ENCODE peak calls at places on chromosomes 4 and X, in eight cellular contexts. One of them, this sample, is unnamed.

GRCh38 chr4:126851391-126851790 is 781.4 kb upstream of the INTU start:
- DNase-seq in suprapubic skin: no peak
- DNase-seq in nephron progenitor cell: no peak
- DNase-seq in KBM-7: no peak
- DNase-seq in stimulated activated CD4-positive, alpha-beta T cell treated with anti-CD3 and anti-CD28 coated beads, Interleukin-4, amount 100 ng/mL, for 24 hours: no peak
- DNase-seq in sciatic nerve: no peak
- DNase-seq in lower lobe of right lung: no peak
- DNase-seq in MM.1S: no peak
- DNase-seq in this sample: no peak

GRCh38 chrX:32530802-32531403 is 680.4 kb downstream of the DMD start:
- DNase-seq in lower lobe of right lung: no peak
- DNase-seq in nephron progenitor cell: peak; percentile 18
- DNase-seq in MM.1S: peak; percentile 54
- DNase-seq in KBM-7: peak; percentile 56
- DNase-seq in suprapubic skin: no peak
- DNase-seq in sciatic nerve: no peak
- DNase-seq in stimulated activated CD4-positive, alpha-beta T cell treated with anti-CD3 and anti-CD28 coated beads, Interleukin-4, amount 100 ng/mL, for 24 hours: peak; percentile 3
- DNase-seq in this sample: peak; percentile 64

GRCh38 chr4:14893713-14894112 is 108.6 kb upstream of the CPEB2 start:
- DNase-seq in suprapubic skin: no peak
- DNase-seq in lower lobe of right lung: no peak
- DNase-seq in stimulated activated CD4-positive, alpha-beta T cell treated with anti-CD3 and anti-CD28 coated beads, Interleukin-4, amount 100 ng/mL, for 24 hours: no peak
- DNase-seq in sciatic nerve: no peak
- DNase-seq in nephron progenitor cell: no peak
- DNase-seq in MM.1S: no peak
- DNase-seq in KBM-7: no peak
- DNase-seq in this sample: no peak

GRCh38 chr4:99723555-99724450 is 66.2 kb upstream of the C4orf54 start:
- DNase-seq in stimulated activated CD4-positive, alpha-beta T cell treated with anti-CD3 and anti-CD28 coated beads, Interleukin-4, amount 100 ng/mL, for 24 hours: no peak
- DNase-seq in sciatic nerve: no peak
- DNase-seq in KBM-7: no peak
- DNase-seq in MM.1S: no peak
- DNase-seq in nephron progenitor cell: no peak
- DNase-seq in suprapubic skin: no peak
- DNase-seq in lower lobe of right lung: peak; percentile 48
- DNase-seq in this sample: no peak

GRCh38 chr4:73780243-73780642 is 39.9 kb downstream of the CXCL8 start:
- DNase-seq in lower lobe of right lung: no peak
- DNase-seq in suprapubic skin: no peak
- DNase-seq in stimulated activated CD4-positive, alpha-beta T cell treated with anti-CD3 and anti-CD28 coated beads, Interleukin-4, amount 100 ng/mL, for 24 hours: no peak
- DNase-seq in nephron progenitor cell: no peak
- DNase-seq in MM.1S: no peak
- DNase-seq in KBM-7: no peak
- DNase-seq in sciatic nerve: no peak
- DNase-seq in this sample: no peak

GRCh38 chr4:108135549-108136209 is 33.1 kb downstream of the LEF1 start:
- DNase-seq in nephron progenitor cell: peak; percentile 61
- DNase-seq in sciatic nerve: no peak
- DNase-seq in lower lobe of right lung: no peak
- DNase-seq in MM.1S: no peak
- DNase-seq in stimulated activated CD4-positive, alpha-beta T cell treated with anti-CD3 and anti-CD28 coated beads, Interleukin-4, amount 100 ng/mL, for 24 hours: no peak
- DNase-seq in suprapubic skin: no peak
- DNase-seq in KBM-7: peak; percentile 34
- DNase-seq in this sample: no peak

GRCh38 chr4:180913750-180914149 is 1329.5 kb upstream of the TENM3 start:
- DNase-seq in nephron progenitor cell: no peak
- DNase-seq in KBM-7: no peak
- DNase-seq in lower lobe of right lung: no peak
- DNase-seq in stimulated activated CD4-positive, alpha-beta T cell treated with anti-CD3 and anti-CD28 coated beads, Interleukin-4, amount 100 ng/mL, for 24 hours: no peak
- DNase-seq in MM.1S: no peak
- DNase-seq in suprapubic skin: no peak
- DNase-seq in sciatic nerve: no peak
- DNase-seq in this sample: no peak

GRCh38 chrX:23764585-23764984 is 18.4 kb upstream of the SAT1 start:
- DNase-seq in suprapubic skin: no peak
- DNase-seq in nephron progenitor cell: no peak
- DNase-seq in stimulated activated CD4-positive, alpha-beta T cell treated with anti-CD3 and anti-CD28 coated beads, Interleukin-4, amount 100 ng/mL, for 24 hours: no peak
- DNase-seq in sciatic nerve: no peak
- DNase-seq in lower lobe of right lung: no peak
- DNase-seq in MM.1S: no peak
- DNase-seq in KBM-7: no peak
- DNase-seq in this sample: no peak

GRCh38 chrX:45622538-45622937 is 421.9 kb upstream of the DIPK2B start:
- DNase-seq in nephron progenitor cell: no peak
- DNase-seq in KBM-7: no peak
- DNase-seq in lower lobe of right lung: no peak
- DNase-seq in sciatic nerve: no peak
- DNase-seq in stimulated activated CD4-positive, alpha-beta T cell treated with anti-CD3 and anti-CD28 coated beads, Interleukin-4, amount 100 ng/mL, for 24 hours: no peak
- DNase-seq in MM.1S: no peak
- DNase-seq in suprapubic skin: no peak
- DNase-seq in this sample: no peak

GRCh38 chrX:56793533-56794320 is 64.7 kb downstream of the NBDY start:
- DNase-seq in stimulated activated CD4-positive, alpha-beta T cell treated with anti-CD3 and anti-CD28 coated beads, Interleukin-4, amount 100 ng/mL, for 24 hours: no peak
- DNase-seq in sciatic nerve: peak; percentile 53
- DNase-seq in suprapubic skin: peak; percentile 38
- DNase-seq in nephron progenitor cell: no peak
- DNase-seq in KBM-7: no peak
- DNase-seq in lower lobe of right lung: no peak
- DNase-seq in MM.1S: no peak
- DNase-seq in this sample: no peak

GRCh38 chr4:183527326-183527725 is 22.5 kb downstream of the ING2 start:
- DNase-seq in lower lobe of right lung: no peak
- DNase-seq in stimulated activated CD4-positive, alpha-beta T cell treated with anti-CD3 and anti-CD28 coated beads, Interleukin-4, amount 100 ng/mL, for 24 hours: no peak
- DNase-seq in nephron progenitor cell: no peak
- DNase-seq in MM.1S: no peak
- DNase-seq in KBM-7: no peak
- DNase-seq in sciatic nerve: no peak
- DNase-seq in suprapubic skin: no peak
- DNase-seq in this sample: no peak

GRCh38 chr4:109294006-109294405 is 8.5 kb downstream of the COL25A1 start:
- DNase-seq in lower lobe of right lung: no peak
- DNase-seq in sciatic nerve: no peak
- DNase-seq in nephron progenitor cell: peak; percentile 28
- DNase-seq in suprapubic skin: no peak
- DNase-seq in KBM-7: peak; percentile 86
- DNase-seq in stimulated activated CD4-positive, alpha-beta T cell treated with anti-CD3 and anti-CD28 coated beads, Interleukin-4, amount 100 ng/mL, for 24 hours: no peak
- DNase-seq in MM.1S: peak; percentile 66
- DNase-seq in this sample: peak; percentile 72

GRCh38 chr4:141853091-141853734 is 216.8 kb downstream of the IL15 start:
- DNase-seq in lower lobe of right lung: no peak
- DNase-seq in stimulated activated CD4-positive, alpha-beta T cell treated with anti-CD3 and anti-CD28 coated beads, Interleukin-4, amount 100 ng/mL, for 24 hours: no peak
- DNase-seq in MM.1S: no peak
- DNase-seq in KBM-7: no peak
- DNase-seq in sciatic nerve: no peak
- DNase-seq in suprapubic skin: no peak
- DNase-seq in nephron progenitor cell: no peak
- DNase-seq in this sample: no peak

GRCh38 chr4:147078875-147079658 is 133.4 kb upstream of the TTC29 start:
- DNase-seq in MM.1S: no peak
- DNase-seq in lower lobe of right lung: no peak
- DNase-seq in sciatic nerve: no peak
- DNase-seq in suprapubic skin: no peak
- DNase-seq in nephron progenitor cell: no peak
- DNase-seq in stimulated activated CD4-positive, alpha-beta T cell treated with anti-CD3 and anti-CD28 coated beads, Interleukin-4, amount 100 ng/mL, for 24 hours: no peak
- DNase-seq in KBM-7: no peak
- DNase-seq in this sample: no peak

GRCh38 chr4:152277333-152277732 is 258.6 kb downstream of the FBXW7 start:
- DNase-seq in suprapubic skin: no peak
- DNase-seq in KBM-7: no peak
- DNase-seq in MM.1S: no peak
- DNase-seq in sciatic nerve: no peak
- DNase-seq in stimulated activated CD4-positive, alpha-beta T cell treated with anti-CD3 and anti-CD28 coated beads, Interleukin-4, amount 100 ng/mL, for 24 hours: no peak
- DNase-seq in lower lobe of right lung: no peak
- DNase-seq in nephron progenitor cell: no peak
- DNase-seq in this sample: no peak

GRCh38 chrX:71103110-71103983 is 3.2 kb downstream of the CXorf65 start:
- DNase-seq in KBM-7: peak; percentile 88
- DNase-seq in stimulated activated CD4-positive, alpha-beta T cell treated with anti-CD3 and anti-CD28 coated beads, Interleukin-4, amount 100 ng/mL, for 24 hours: peak; percentile 50
- DNase-seq in sciatic nerve: peak; percentile 62
- DNase-seq in MM.1S: no peak
- DNase-seq in nephron progenitor cell: peak; percentile 48
- DNase-seq in lower lobe of right lung: peak; percentile 46
- DNase-seq in suprapubic skin: no peak
- DNase-seq in this sample: no peak

GRCh38 chr4:154617820-154618317 is 5.4 kb upstream of the FGG start:
- DNase-seq in KBM-7: no peak
- DNase-seq in lower lobe of right lung: no peak
- DNase-seq in sciatic nerve: no peak
- DNase-seq in nephron progenitor cell: no peak
- DNase-seq in MM.1S: no peak
- DNase-seq in suprapubic skin: no peak
- DNase-seq in stimulated activated CD4-positive, alpha-beta T cell treated with anti-CD3 and anti-CD28 coated beads, Interleukin-4, amount 100 ng/mL, for 24 hours: no peak
- DNase-seq in this sample: no peak

GRCh38 chrX:102043380-102043779 is 82.1 kb upstream of the TCEAL2 start:
- DNase-seq in nephron progenitor cell: no peak
- DNase-seq in MM.1S: no peak
- DNase-seq in sciatic nerve: no peak
- DNase-seq in stimulated activated CD4-positive, alpha-beta T cell treated with anti-CD3 and anti-CD28 coated beads, Interleukin-4, amount 100 ng/mL, for 24 hours: no peak
- DNase-seq in lower lobe of right lung: no peak
- DNase-seq in KBM-7: no peak
- DNase-seq in suprapubic skin: no peak
- DNase-seq in this sample: no peak

GRCh38 chr4:159508917-159509500 is 406.1 kb downstream of the RAPGEF2 start:
- DNase-seq in nephron progenitor cell: no peak
- DNase-seq in sciatic nerve: no peak
- DNase-seq in lower lobe of right lung: no peak
- DNase-seq in KBM-7: no peak
- DNase-seq in stimulated activated CD4-positive, alpha-beta T cell treated with anti-CD3 and anti-CD28 coated beads, Interleukin-4, amount 100 ng/mL, for 24 hours: no peak
- DNase-seq in suprapubic skin: no peak
- DNase-seq in MM.1S: no peak
- DNase-seq in this sample: no peak

GRCh38 chr4:106036848-106037247 is 141.6 kb downstream of the NPNT start:
- DNase-seq in nephron progenitor cell: no peak
- DNase-seq in MM.1S: no peak
- DNase-seq in sciatic nerve: no peak
- DNase-seq in KBM-7: no peak
- DNase-seq in stimulated activated CD4-positive, alpha-beta T cell treated with anti-CD3 and anti-CD28 coated beads, Interleukin-4, amount 100 ng/mL, for 24 hours: no peak
- DNase-seq in lower lobe of right lung: no peak
- DNase-seq in suprapubic skin: no peak
- DNase-seq in this sample: no peak

GRCh38 chr4:175953960-175954521 is 111.6 kb upstream of the WDR17 start:
- DNase-seq in sciatic nerve: no peak
- DNase-seq in stimulated activated CD4-positive, alpha-beta T cell treated with anti-CD3 and anti-CD28 coated beads, Interleukin-4, amount 100 ng/mL, for 24 hours: no peak
- DNase-seq in nephron progenitor cell: no peak
- DNase-seq in suprapubic skin: no peak
- DNase-seq in KBM-7: peak; percentile 24
- DNase-seq in lower lobe of right lung: no peak
- DNase-seq in MM.1S: peak; percentile 65
- DNase-seq in this sample: peak; percentile 77

GRCh38 chr4:12761694-12762093 is 722.4 kb downstream of the RAB28 start:
- DNase-seq in sciatic nerve: no peak
- DNase-seq in KBM-7: no peak
- DNase-seq in lower lobe of right lung: no peak
- DNase-seq in MM.1S: peak; percentile 70
- DNase-seq in suprapubic skin: no peak
- DNase-seq in nephron progenitor cell: no peak
- DNase-seq in stimulated activated CD4-positive, alpha-beta T cell treated with anti-CD3 and anti-CD28 coated beads, Interleukin-4, amount 100 ng/mL, for 24 hours: no peak
- DNase-seq in this sample: no peak

GRCh38 chrX:70262952-70263567 is 3.1 kb upstream of the P2RY4 start:
- DNase-seq in stimulated activated CD4-positive, alpha-beta T cell treated with anti-CD3 and anti-CD28 coated beads, Interleukin-4, amount 100 ng/mL, for 24 hours: peak; percentile 11
- DNase-seq in sciatic nerve: no peak
- DNase-seq in lower lobe of right lung: no peak
- DNase-seq in suprapubic skin: no peak
- DNase-seq in KBM-7: peak; percentile 68
- DNase-seq in MM.1S: peak; percentile 46
- DNase-seq in nephron progenitor cell: peak; percentile 56
- DNase-seq in this sample: peak; percentile 62

GRCh38 chrX:148871422-148872152 is 371.2 kb downstream of the AFF2 start:
- DNase-seq in suprapubic skin: no peak
- DNase-seq in stimulated activated CD4-positive, alpha-beta T cell treated with anti-CD3 and anti-CD28 coated beads, Interleukin-4, amount 100 ng/mL, for 24 hours: no peak
- DNase-seq in sciatic nerve: no peak
- DNase-seq in lower lobe of right lung: no peak
- DNase-seq in KBM-7: no peak
- DNase-seq in nephron progenitor cell: no peak
- DNase-seq in MM.1S: no peak
- DNase-seq in this sample: no peak

GRCh38 chr4:24237709-24238108 is 346.6 kb downstream of the DHX15 start:
- DNase-seq in lower lobe of right lung: no peak
- DNase-seq in stimulated activated CD4-positive, alpha-beta T cell treated with anti-CD3 and anti-CD28 coated beads, Interleukin-4, amount 100 ng/mL, for 24 hours: no peak
- DNase-seq in KBM-7: no peak
- DNase-seq in sciatic nerve: no peak
- DNase-seq in nephron progenitor cell: no peak
- DNase-seq in suprapubic skin: no peak
- DNase-seq in MM.1S: no peak
- DNase-seq in this sample: no peak

GRCh38 chr4:55356991-55357461 is 11.0 kb downstream of the SRD5A3 start:
- DNase-seq in lower lobe of right lung: no peak
- DNase-seq in stimulated activated CD4-positive, alpha-beta T cell treated with anti-CD3 and anti-CD28 coated beads, Interleukin-4, amount 100 ng/mL, for 24 hours: no peak
- DNase-seq in sciatic nerve: no peak
- DNase-seq in suprapubic skin: no peak
- DNase-seq in KBM-7: no peak
- DNase-seq in MM.1S: no peak
- DNase-seq in nephron progenitor cell: no peak
- DNase-seq in this sample: no peak

GRCh38 chr4:45662996-45663395 is 460.9 kb downstream of the GABRG1 start:
- DNase-seq in sciatic nerve: no peak
- DNase-seq in MM.1S: no peak
- DNase-seq in nephron progenitor cell: no peak
- DNase-seq in KBM-7: no peak
- DNase-seq in lower lobe of right lung: peak; percentile 45
- DNase-seq in suprapubic skin: no peak
- DNase-seq in stimulated activated CD4-positive, alpha-beta T cell treated with anti-CD3 and anti-CD28 coated beads, Interleukin-4, amount 100 ng/mL, for 24 hours: no peak
- DNase-seq in this sample: no peak

This sample was measured in NAMALWA.